ENCODE peak calls at places on chromosomes 2 and 18, in eight cellular contexts. One of them, this sample, is unnamed.

GRCh38 chr18:75124967-75125358 is 84.0 kb downstream of the PTGR3 start:
- DNase-seq in RWPE1: no peak
- DNase-seq in cardiac fibroblast: no peak
- DNase-seq in gastrocnemius medialis: no peak
- DNase-seq in mesothelial cell of epicardium: no peak
- DNase-seq in tibial artery: no peak
- DNase-seq in CD4-positive, alpha-beta T cell: no peak
- DNase-seq in adrenal gland: peak
- DNase-seq in this sample: peak

GRCh38 chr2:222613715-222614331 is 42.1 kb downstream of the FARSB start:
- DNase-seq in RWPE1: peak
- DNase-seq in cardiac fibroblast: peak
- DNase-seq in mesothelial cell of epicardium: no peak
- DNase-seq in adrenal gland: no peak
- DNase-seq in gastrocnemius medialis: no peak
- DNase-seq in tibial artery: no peak
- DNase-seq in CD4-positive, alpha-beta T cell: no peak
- DNase-seq in this sample: no peak

GRCh38 chr2:190648289-190649034 is 421 bp upstream of the NAB1 start:
- DNase-seq in CD4-positive, alpha-beta T cell: peak
- DNase-seq in tibial artery: peak
- DNase-seq in RWPE1: peak
- DNase-seq in adrenal gland: peak
- DNase-seq in mesothelial cell of epicardium: peak
- DNase-seq in gastrocnemius medialis: peak
- DNase-seq in cardiac fibroblast: peak
- DNase-seq in this sample: peak

GRCh38 chr2:187768995-187769394 is 214.8 kb upstream of the TFPI start:
- DNase-seq in RWPE1: no peak
- DNase-seq in tibial artery: no peak
- DNase-seq in gastrocnemius medialis: no peak
- DNase-seq in mesothelial cell of epicardium: no peak
- DNase-seq in CD4-positive, alpha-beta T cell: no peak
- DNase-seq in adrenal gland: no peak
- DNase-seq in cardiac fibroblast: no peak
- DNase-seq in this sample: no peak

GRCh38 chr18:11034816-11035215 is 114.6 kb downstream of the PIEZO2 start:
- DNase-seq in RWPE1: no peak
- DNase-seq in mesothelial cell of epicardium: no peak
- DNase-seq in CD4-positive, alpha-beta T cell: no peak
- DNase-seq in adrenal gland: peak
- DNase-seq in cardiac fibroblast: peak
- DNase-seq in tibial artery: no peak
- DNase-seq in gastrocnemius medialis: no peak
- DNase-seq in this sample: no peak

GRCh38 chr2:201406077-201406662 is 45.1 kb downstream of the TRAK2 start:
- DNase-seq in gastrocnemius medialis: no peak
- DNase-seq in cardiac fibroblast: peak
- DNase-seq in tibial artery: no peak
- DNase-seq in RWPE1: peak
- DNase-seq in mesothelial cell of epicardium: no peak
- DNase-seq in adrenal gland: no peak
- DNase-seq in CD4-positive, alpha-beta T cell: no peak
- DNase-seq in this sample: no peak

GRCh38 chr2:109005686-109006204 is 16.7 kb upstream of the EDAR start:
- DNase-seq in RWPE1: no peak
- DNase-seq in gastrocnemius medialis: peak
- DNase-seq in adrenal gland: no peak
- DNase-seq in CD4-positive, alpha-beta T cell: no peak
- DNase-seq in mesothelial cell of epicardium: no peak
- DNase-seq in cardiac fibroblast: no peak
- DNase-seq in tibial artery: no peak
- DNase-seq in this sample: no peak

GRCh38 chr2:29012211-29012681 is 31.1 kb downstream of the TOGARAM2 start:
- DNase-seq in tibial artery: peak
- DNase-seq in mesothelial cell of epicardium: no peak
- DNase-seq in cardiac fibroblast: peak
- DNase-seq in CD4-positive, alpha-beta T cell: peak
- DNase-seq in RWPE1: no peak
- DNase-seq in gastrocnemius medialis: peak
- DNase-seq in adrenal gland: peak
- DNase-seq in this sample: no peak

GRCh38 chr2:127371037-127371436 is 16.7 kb downstream of the MAP3K2 start:
- DNase-seq in cardiac fibroblast: peak
- DNase-seq in tibial artery: peak
- DNase-seq in gastrocnemius medialis: peak
- DNase-seq in mesothelial cell of epicardium: no peak
- DNase-seq in adrenal gland: no peak
- DNase-seq in RWPE1: no peak
- DNase-seq in CD4-positive, alpha-beta T cell: no peak
- DNase-seq in this sample: no peak

GRCh38 chr2:168490015-168490874 is 34.2 kb downstream of the CERS6 start:
- DNase-seq in RWPE1: peak
- DNase-seq in cardiac fibroblast: peak
- DNase-seq in mesothelial cell of epicardium: no peak
- DNase-seq in tibial artery: no peak
- DNase-seq in gastrocnemius medialis: peak
- DNase-seq in CD4-positive, alpha-beta T cell: peak
- DNase-seq in adrenal gland: no peak
- DNase-seq in this sample: no peak

GRCh38 chr2:174697267-174697666 is 67.0 kb downstream of the CHRNA1 start:
- DNase-seq in tibial artery: peak
- DNase-seq in mesothelial cell of epicardium: peak
- DNase-seq in gastrocnemius medialis: no peak
- DNase-seq in RWPE1: peak
- DNase-seq in adrenal gland: peak
- DNase-seq in cardiac fibroblast: peak
- DNase-seq in CD4-positive, alpha-beta T cell: peak
- DNase-seq in this sample: no peak

GRCh38 chr2:240156435-240157146 is 16.1 kb upstream of the OTOS start:
- DNase-seq in mesothelial cell of epicardium: no peak
- DNase-seq in tibial artery: no peak
- DNase-seq in CD4-positive, alpha-beta T cell: no peak
- DNase-seq in gastrocnemius medialis: no peak
- DNase-seq in cardiac fibroblast: no peak
- DNase-seq in adrenal gland: no peak
- DNase-seq in RWPE1: no peak
- DNase-seq in this sample: no peak

GRCh38 chr2:128319773-128320608 is 1.3 kb upstream of the HS6ST1 start:
- DNase-seq in tibial artery: no peak
- DNase-seq in mesothelial cell of epicardium: peak
- DNase-seq in CD4-positive, alpha-beta T cell: peak
- DNase-seq in RWPE1: no peak
- DNase-seq in adrenal gland: no peak
- DNase-seq in cardiac fibroblast: no peak
- DNase-seq in gastrocnemius medialis: no peak
- DNase-seq in this sample: no peak

GRCh38 chr2:78245394-78246140 is 723.4 kb upstream of the LRRTM4 start:
- DNase-seq in gastrocnemius medialis: no peak
- DNase-seq in adrenal gland: no peak
- DNase-seq in CD4-positive, alpha-beta T cell: no peak
- DNase-seq in mesothelial cell of epicardium: no peak
- DNase-seq in tibial artery: no peak
- DNase-seq in cardiac fibroblast: no peak
- DNase-seq in RWPE1: no peak
- DNase-seq in this sample: no peak

GRCh38 chr2:40405440-40405839 is 46.5 kb downstream of the SLC8A1 start:
- DNase-seq in cardiac fibroblast: no peak
- DNase-seq in CD4-positive, alpha-beta T cell: no peak
- DNase-seq in mesothelial cell of epicardium: no peak
- DNase-seq in gastrocnemius medialis: no peak
- DNase-seq in tibial artery: no peak
- DNase-seq in RWPE1: no peak
- DNase-seq in adrenal gland: no peak
- DNase-seq in this sample: no peak

GRCh38 chr18:79528846-79529245 is 133.1 kb downstream of the NFATC1 start:
- DNase-seq in adrenal gland: peak
- DNase-seq in CD4-positive, alpha-beta T cell: peak
- DNase-seq in cardiac fibroblast: peak
- DNase-seq in tibial artery: peak
- DNase-seq in gastrocnemius medialis: no peak
- DNase-seq in RWPE1: peak
- DNase-seq in mesothelial cell of epicardium: peak
- DNase-seq in this sample: no peak

GRCh38 chr18:58559427-58560186 is 69.3 kb downstream of the ALPK2 start:
- DNase-seq in adrenal gland: no peak
- DNase-seq in RWPE1: no peak
- DNase-seq in mesothelial cell of epicardium: no peak
- DNase-seq in CD4-positive, alpha-beta T cell: no peak
- DNase-seq in cardiac fibroblast: peak
- DNase-seq in gastrocnemius medialis: no peak
- DNase-seq in tibial artery: no peak
- DNase-seq in this sample: no peak

GRCh38 chr2:178865121-178865520 is 57.9 kb upstream of the TTN start:
- DNase-seq in RWPE1: no peak
- DNase-seq in CD4-positive, alpha-beta T cell: no peak
- DNase-seq in mesothelial cell of epicardium: no peak
- DNase-seq in gastrocnemius medialis: peak
- DNase-seq in adrenal gland: no peak
- DNase-seq in tibial artery: no peak
- DNase-seq in cardiac fibroblast: peak
- DNase-seq in this sample: no peak

DNA sequence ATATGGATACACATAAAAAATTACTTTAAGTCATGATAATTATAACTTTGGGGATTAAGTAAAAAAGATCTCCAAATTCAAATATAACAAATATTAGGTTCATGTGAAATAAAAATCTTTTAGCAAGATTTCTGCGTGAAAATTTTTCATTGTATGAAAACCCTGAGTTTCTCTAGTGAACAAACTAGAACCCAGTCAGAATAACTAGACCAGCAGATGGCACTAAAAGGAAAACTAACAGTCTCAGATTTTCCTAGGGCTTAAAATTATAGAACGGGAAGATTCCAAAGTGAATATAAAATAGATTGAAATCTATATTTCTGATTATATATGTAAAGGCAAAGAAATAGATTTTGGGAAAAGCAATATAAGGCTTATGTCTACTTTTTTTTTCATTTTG is 43.3 kb downstream of the TMEM200C start:
- DNase-seq in CD4-positive, alpha-beta T cell: no peak
- DNase-seq in adrenal gland: no peak
- DNase-seq in mesothelial cell of epicardium: no peak
- DNase-seq in cardiac fibroblast: no peak
- DNase-seq in RWPE1: no peak
- DNase-seq in tibial artery: no peak
- DNase-seq in gastrocnemius medialis: no peak
- DNase-seq in this sample: no peak
- TF ChIP-seq CTCF in CD4-positive, alpha-beta T cell: no peak
- TF ChIP-seq CTCF in adrenal gland: peak
- TF ChIP-seq CTCF in mesothelial cell of epicardium: no peak
- TF ChIP-seq CTCF in cardiac fibroblast: no peak
- TF ChIP-seq CTCF in RWPE1: peak
- TF ChIP-seq CTCF in tibial artery: no peak
- TF ChIP-seq CTCF in gastrocnemius medialis: no peak
- TF ChIP-seq CTCF in this sample: peak

GRCh38 chr2:25201265-25201664 is 32.9 kb upstream of the POMC start:
- DNase-seq in adrenal gland: no peak
- DNase-seq in tibial artery: no peak
- DNase-seq in cardiac fibroblast: no peak
- DNase-seq in RWPE1: no peak
- DNase-seq in CD4-positive, alpha-beta T cell: no peak
- DNase-seq in mesothelial cell of epicardium: no peak
- DNase-seq in gastrocnemius medialis: no peak
- DNase-seq in this sample: no peak
- TF ChIP-seq CTCF in adrenal gland: no peak
- TF ChIP-seq CTCF in tibial artery: no peak
- TF ChIP-seq CTCF in cardiac fibroblast: peak
- TF ChIP-seq CTCF in RWPE1: no peak
- TF ChIP-seq CTCF in CD4-positive, alpha-beta T cell: no peak
- TF ChIP-seq CTCF in mesothelial cell of epicardium: no peak
- TF ChIP-seq CTCF in gastrocnemius medialis: no peak
- TF ChIP-seq CTCF in this sample: peak

GRCh38 chr2:152467677-152468406 is 132.9 kb downstream of the FMNL2 start:
- DNase-seq in tibial artery: no peak
- DNase-seq in gastrocnemius medialis: no peak
- DNase-seq in adrenal gland: no peak
- DNase-seq in mesothelial cell of epicardium: no peak
- DNase-seq in CD4-positive, alpha-beta T cell: no peak
- DNase-seq in cardiac fibroblast: no peak
- DNase-seq in RWPE1: no peak
- DNase-seq in this sample: no peak

GRCh38 chr2:152464853-152465470 is 130.0 kb downstream of the FMNL2 start:
- DNase-seq in gastrocnemius medialis: peak
- DNase-seq in adrenal gland: no peak
- DNase-seq in cardiac fibroblast: no peak
- DNase-seq in RWPE1: no peak
- DNase-seq in mesothelial cell of epicardium: no peak
- DNase-seq in tibial artery: no peak
- DNase-seq in CD4-positive, alpha-beta T cell: no peak
- DNase-seq in this sample: no peak

GRCh38 chr2:152465541-152465940 is 130.6 kb downstream of the FMNL2 start:
- DNase-seq in tibial artery: no peak
- DNase-seq in adrenal gland: no peak
- DNase-seq in CD4-positive, alpha-beta T cell: no peak
- DNase-seq in cardiac fibroblast: no peak
- DNase-seq in gastrocnemius medialis: peak
- DNase-seq in mesothelial cell of epicardium: no peak
- DNase-seq in RWPE1: no peak
- DNase-seq in this sample: no peak

GRCh38 chr2:152466925-152467676 is 132.1 kb downstream of the FMNL2 start:
- DNase-seq in gastrocnemius medialis: peak
- DNase-seq in tibial artery: no peak
- DNase-seq in mesothelial cell of epicardium: no peak
- DNase-seq in CD4-positive, alpha-beta T cell: no peak
- DNase-seq in adrenal gland: no peak
- DNase-seq in cardiac fibroblast: peak
- DNase-seq in RWPE1: peak
- DNase-seq in this sample: no peak

GRCh38 chr2:152466041-152466440 is 131.1 kb downstream of the FMNL2 start:
- DNase-seq in mesothelial cell of epicardium: no peak
- DNase-seq in RWPE1: peak
- DNase-seq in adrenal gland: peak
- DNase-seq in gastrocnemius medialis: peak
- DNase-seq in cardiac fibroblast: peak
- DNase-seq in tibial artery: no peak
- DNase-seq in CD4-positive, alpha-beta T cell: no peak
- DNase-seq in this sample: no peak
- TF ChIP-seq CTCF in mesothelial cell of epicardium: no peak
- TF ChIP-seq CTCF in RWPE1: no peak
- TF ChIP-seq CTCF in adrenal gland: no peak
- TF ChIP-seq CTCF in gastrocnemius medialis: no peak
- TF ChIP-seq CTCF in cardiac fibroblast: no peak
- TF ChIP-seq CTCF in tibial artery: no peak
- TF ChIP-seq CTCF in CD4-positive, alpha-beta T cell: no peak
- TF ChIP-seq CTCF in this sample: no peak

DNA sequence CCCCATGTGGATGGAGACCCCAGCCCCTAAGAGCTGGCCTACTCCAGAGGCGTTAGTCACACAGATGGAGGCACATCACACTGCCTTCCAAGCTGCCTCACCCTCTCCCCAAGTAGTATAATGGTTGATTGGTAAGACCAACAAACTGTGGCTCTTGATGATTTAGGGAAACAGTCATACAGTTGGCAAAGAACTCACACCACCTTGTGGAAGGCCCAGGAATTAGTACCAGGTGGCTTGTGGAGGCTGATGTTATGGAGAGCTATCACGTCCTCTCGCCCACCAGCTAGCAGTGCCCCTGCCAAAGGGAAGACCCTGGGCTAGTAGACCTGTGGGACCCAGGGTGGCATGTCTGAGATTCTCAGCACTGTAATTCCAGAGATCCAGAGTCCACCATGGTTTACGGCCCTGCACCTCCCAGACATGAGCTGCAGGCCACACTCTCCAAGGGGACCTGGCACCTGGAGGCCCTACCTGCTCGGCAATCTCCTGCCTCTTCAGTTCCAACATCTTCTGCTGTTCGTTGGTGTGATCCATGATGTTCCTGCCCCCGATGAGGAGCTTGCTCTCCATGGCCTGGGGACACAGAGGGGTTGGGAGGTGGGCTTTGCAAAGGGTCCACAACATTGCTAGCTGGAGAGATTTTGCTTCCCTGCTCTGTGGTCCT is 26.3 kb downstream of the KIF3C start:
- DNase-seq in RWPE1: no peak
- DNase-seq in mesothelial cell of epicardium: no peak
- DNase-seq in cardiac fibroblast: no peak
- DNase-seq in tibial artery: no peak
- DNase-seq in CD4-positive, alpha-beta T cell: no peak
- DNase-seq in adrenal gland: no peak
- DNase-seq in gastrocnemius medialis: no peak
- DNase-seq in this sample: no peak
- TF ChIP-seq CTCF in RWPE1: no peak
- TF ChIP-seq CTCF in mesothelial cell of epicardium: no peak
- TF ChIP-seq CTCF in cardiac fibroblast: no peak
- TF ChIP-seq CTCF in tibial artery: no peak
- TF ChIP-seq CTCF in CD4-positive, alpha-beta T cell: no peak
- TF ChIP-seq CTCF in adrenal gland: no peak
- TF ChIP-seq CTCF in gastrocnemius medialis: no peak
- TF ChIP-seq CTCF in this sample: no peak